ENCODE peak calls at places on chromosomes 7 and 10, in six cellular contexts. V is activated CD8-positive, alpha-beta memory T cell treated with anti-CD3 and anti-CD28 coated beads for 24 hours; E is lower leg skin; H is HT1080; D is astrocyte; O is stimulated activated CD4-positive, alpha-beta T cell treated with anti-CD3 and anti-CD28 coated beads, Interleukin-1b, Interleukin-23, amount 100 ng/mL, for 4 hours. K is an unnamed sample.

GRCh38 chr10:57579926-57580325 is 687.8 kb downstream of the IPMK start:
- DNase-seq in V (no peak), E (no peak), H (peak), D (no peak), O (no peak), K (no peak)

GRCh38 chr7:107480932-107481331 is 11.1 kb downstream of the GPR22 start:
- DNase-seq in V (no peak), E (no peak), H (no peak), D (no peak), O (no peak), K (no peak)

GRCh38 chr10:98910048-98910447 is 325.6 kb downstream of the HPSE2 start:
- DNase-seq in V (no peak), E (no peak), H (no peak), D (no peak), O (no peak), K (no peak)

GRCh38 chr10:97514344-97514743 is 15.6 kb downstream of the UBTD1 start:
- DNase-seq in V (no peak), E (no peak), H (no peak), D (no peak), O (no peak), K (no peak)

GRCh38 chr7:45026984-45027773 is 27.2 kb downstream of the CCM2 start:
- DNase-seq in V (no peak), E (no peak), H (peak), D (peak), O (no peak), K (no peak)

GRCh38 chr7:147472556-147472955 is 1118.0 kb upstream of the C7orf33 start:
- DNase-seq in V (no peak), E (no peak), H (no peak), D (no peak), O (no peak), K (no peak)

GRCh38 chr10:129365767-129366400 is 101.2 kb upstream of the MGMT start:
- DNase-seq in V (no peak), E (no peak), H (peak), D (no peak), O (no peak), K (no peak)

GRCh38 chr10:110083884-110084283 is 76.1 kb downstream of the ADD3 start:
- DNase-seq in V (no peak), E (no peak), H (peak), D (peak), O (no peak), K (no peak)

GRCh38 chr10:88911121-88911520 is 31.1 kb downstream of the STAMBPL1 start:
- DNase-seq in V (no peak), E (no peak), H (no peak), D (no peak), O (no peak), K (no peak)

GRCh38 chr7:35975851-35976454 is 175.1 kb downstream of the SEPTIN7 start:
- DNase-seq in V (no peak), E (peak), H (peak), D (peak), O (peak), K (no peak)

GRCh38 chr10:13439771-13440708 is 88.8 kb downstream of the BEND7 start:
- DNase-seq in V (peak), E (no peak), H (peak), D (no peak), O (peak), K (peak)

GRCh38 chr10:118041316-118041715 is 5.4 kb downstream of the RAB11FIP2 start:
- DNase-seq in V (no peak), E (no peak), H (peak), D (peak), O (no peak), K (no peak)

GRCh38 chr10:8056891-8057331 is 2.4 kb downstream of the GATA3 start:
- DNase-seq in V (peak), E (no peak), H (no peak), D (no peak), O (peak), K (no peak)

GRCh38 chr7:107029764-107030286 is 14.7 kb upstream of the PRKAR2B start:
- DNase-seq in V (no peak), E (no peak), H (no peak), D (no peak), O (no peak), K (no peak)

GRCh38 chr10:35561670-35562069 is 43.5 kb upstream of the GJD4 start:
- DNase-seq in V (peak), E (no peak), H (no peak), D (no peak), O (no peak), K (no peak)

GRCh38 chr7:22287412-22287811 is 69.5 kb downstream of the RAPGEF5 start:
- DNase-seq in V (no peak), E (no peak), H (no peak), D (no peak), O (no peak), K (no peak)

GRCh38 chr7:80722596-80723141 is 84.2 kb downstream of the CD36 start:
- DNase-seq in V (no peak), E (peak), H (peak), D (peak), O (no peak), K (no peak)

GRCh38 chr7:139914306-139914747 is 85.3 kb downstream of the TBXAS1 start:
- DNase-seq in V (no peak), E (no peak), H (peak), D (peak), O (no peak), K (no peak)